ENCODE peak calls at places on chromosomes 12 and 14, in five cellular contexts. Y, E, K, D and Q are unnamed samples.

GRCh38 chr12:108696111-108696995 is 35.0 kb downstream of the CORO1C start:
- DNase-seq in Y (no peak), K (no peak), D (peak; percentile 96), E (no peak), Q (no peak)

GRCh38 chr12:52207106-52207505 is 15.3 kb upstream of the KRT80 start:
- DNase-seq in K (no peak), D (no peak), Y (no peak), E (no peak), Q (no peak)

GRCh38 chr14:33617154-33617553 is 333.7 kb downstream of the EGLN3 start:
- DNase-seq in Y (no peak), E (no peak), K (no peak), D (peak; percentile 94), Q (no peak)

GRCh38 chr12:100545092-100545491 is 28.4 kb upstream of the GAS2L3 start:
- DNase-seq in D (peak; percentile 62), E (no peak), Y (no peak), K (no peak), Q (no peak)

GRCh38 chr12:94192506-94192905 is 44.1 kb downstream of the PLXNC1 start:
- DNase-seq in K (no peak), D (no peak), Y (no peak), E (no peak), Q (no peak)

GRCh38 chr12:28629691-28630090 is 439.4 kb downstream of the CCDC91 start:
- DNase-seq in K (no peak), Y (no peak), D (no peak), E (no peak), Q (no peak)

GRCh38 chr12:112179936-112180335 is 54.6 kb downstream of the TRAFD1 start:
- DNase-seq in D (peak; percentile 15), K (no peak), E (no peak), Y (no peak), Q (no peak)

GRCh38 chr12:116718578-116719454 is 19.1 kb downstream of the SPRING1 start:
- DNase-seq in D (peak; percentile 60), K (no peak), Y (no peak), E (no peak), Q (no peak)

GRCh38 chr14:35351497-35351896 is 53.1 kb downstream of the NFKBIA start:
- DNase-seq in Y (no peak), D (no peak), K (no peak), E (no peak), Q (no peak)

GRCh38 chr14:99196310-99196650 is 75.7 kb downstream of the BCL11B start:
- DNase-seq in E (no peak), K (no peak), D (no peak), Y (no peak), Q (no peak)

GRCh38 chr14:87896393-87897380 is 96.3 kb downstream of the GALC start:
- DNase-seq in E (peak; percentile 80), D (peak; percentile 65), Y (no peak), K (no peak), Q (peak; percentile 42)

GRCh38 chr14:73269729-73270651 is 32.7 kb downstream of the PAPLN start:
- DNase-seq in E (peak; percentile 53), K (peak; percentile 64), D (no peak), Y (peak; percentile 66), Q (no peak)

GRCh38 chr12:131862994-131863710 is 31.3 kb upstream of the ULK1 start:
- DNase-seq in E (peak; percentile 61), D (no peak), K (no peak), Y (no peak), Q (no peak)

DNA sequence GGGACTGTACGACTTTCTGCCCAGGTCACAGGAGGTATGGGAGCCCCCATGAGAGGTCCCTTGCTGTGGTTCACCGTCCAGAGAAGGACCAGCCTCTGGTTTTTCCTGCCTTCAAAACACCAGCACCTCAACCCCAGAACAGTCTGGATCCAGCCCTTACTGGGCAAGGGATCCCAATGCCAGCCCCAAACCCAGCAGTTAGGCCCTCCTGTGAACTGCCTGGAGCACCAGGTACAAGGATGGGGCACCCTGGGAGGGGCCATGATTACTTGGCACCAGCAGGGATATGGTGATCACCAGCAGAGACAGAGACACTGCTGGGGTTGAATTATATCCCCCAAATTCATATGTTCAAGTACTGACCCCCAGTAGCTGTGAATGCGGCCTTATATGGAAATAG is 20.0 kb downstream of the ANHX start:
- DNase-seq in E (no peak), K (no peak), D (no peak), Y (peak; percentile 5), Q (no peak)
- H3K9me3 ChIP-seq in E (peaks cover 7% of the 10 kb centered on the region), K (peaks cover 100% of the 10 kb centered on the region), D (no peaks in the 10 kb centered on the region), Y (peaks cover 80% of the 10 kb centered on the region), Q (peaks cover 94% of the 10 kb centered on the region)

GRCh38 chr12:110284597-110284996 is 3.5 kb downstream of the ATP2A2 start:
- DNase-seq in Y (no peak), D (peak; percentile 46), E (no peak), K (no peak), Q (no peak)
- H3K4me3 ChIP-seq in Y (peak overlapping the region; percentile 88), D (peak overlapping the region; percentile 85), E (peak overlapping the region; percentile 88), K (peak overlapping the region; percentile 96), Q (peak overlapping the region; percentile 98)

GRCh38 chr12:56905852-56906251 is 28.4 kb downstream of the SDR9C7 start:
- DNase-seq in Y (no peak), E (no peak), K (no peak), D (no peak), Q (no peak)
- H3K9me3 ChIP-seq in Y (peaks cover 23% of the 10 kb centered on the region), E (peaks cover 14% of the 10 kb centered on the region), K (peaks cover 44% of the 10 kb centered on the region), D (no peaks in the 10 kb centered on the region), Q (peaks cover 22% of the 10 kb centered on the region)

DNA sequence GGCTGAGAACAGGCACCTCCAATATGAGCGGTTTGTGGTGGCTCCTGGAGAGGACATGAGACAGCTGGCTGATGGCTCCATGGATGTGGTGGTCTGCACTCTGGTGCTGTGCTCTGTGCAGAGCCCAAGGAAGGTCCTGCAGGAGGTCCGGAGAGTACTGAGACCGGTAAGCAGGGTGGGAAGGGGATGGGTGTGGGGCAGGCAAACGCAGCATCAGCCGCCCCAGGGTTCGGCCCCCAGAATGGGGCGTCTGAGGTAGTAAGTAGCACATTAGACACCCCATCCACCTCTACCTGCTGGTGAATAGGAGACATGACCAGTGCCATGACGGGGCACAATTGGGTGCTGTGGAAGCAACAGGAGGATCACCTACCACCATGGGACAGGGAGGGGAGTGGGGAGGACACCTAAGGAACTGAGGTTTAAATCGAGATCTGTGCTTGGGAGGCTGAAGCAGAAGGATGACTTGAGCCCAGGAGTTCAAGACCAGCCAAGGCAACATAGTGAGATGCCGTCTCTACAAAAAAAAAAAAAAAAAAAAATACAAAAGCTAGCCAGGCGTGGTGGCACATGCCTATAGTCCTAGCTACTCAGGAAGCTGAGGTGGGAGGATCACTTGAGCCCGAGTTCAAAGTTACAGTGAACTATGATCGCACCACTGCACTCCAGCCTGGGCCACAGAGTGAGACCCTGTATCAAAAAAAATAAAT is 25.5 kb downstream of the ITGA7 start:
- DNase-seq in Y (no peak), D (no peak), K (no peak), E (no peak), Q (no peak)
- H3K4me3 ChIP-seq in Y (peak overlapping the region; percentile 53), D (peak overlapping the region; percentile 74), K (peak overlapping the region; percentile 62), E (peak overlapping the region; percentile 45), Q (no peak overlapping the region)

DNA sequence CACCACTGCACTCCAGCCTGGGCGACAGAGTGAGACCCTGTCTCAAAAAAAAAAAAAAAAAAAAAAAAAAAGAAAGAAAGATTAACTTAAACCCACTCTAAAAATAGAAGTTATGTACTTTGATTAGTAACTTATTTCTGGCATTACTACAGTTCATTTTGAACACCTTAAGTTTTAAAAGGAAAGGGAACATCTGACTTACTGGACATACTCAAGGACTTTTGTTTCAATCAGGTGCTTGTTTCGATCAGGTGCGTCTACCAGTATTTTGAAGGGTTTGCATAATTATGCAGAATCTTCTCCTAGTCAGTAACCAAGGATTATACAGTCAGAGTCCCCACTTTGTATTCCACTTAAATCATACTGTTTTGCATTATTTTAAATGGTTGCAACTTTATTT is 105.6 kb downstream of the DERA start:
- DNase-seq in K (no peak), Y (no peak), E (no peak), D (no peak), Q (no peak)
- H3K9me3 ChIP-seq in K (peaks cover 12% of the 10 kb centered on the region), Y (no peaks in the 10 kb centered on the region), E (no peaks in the 10 kb centered on the region), D (no peaks in the 10 kb centered on the region), Q (peaks cover 10% of the 10 kb centered on the region)

DNA sequence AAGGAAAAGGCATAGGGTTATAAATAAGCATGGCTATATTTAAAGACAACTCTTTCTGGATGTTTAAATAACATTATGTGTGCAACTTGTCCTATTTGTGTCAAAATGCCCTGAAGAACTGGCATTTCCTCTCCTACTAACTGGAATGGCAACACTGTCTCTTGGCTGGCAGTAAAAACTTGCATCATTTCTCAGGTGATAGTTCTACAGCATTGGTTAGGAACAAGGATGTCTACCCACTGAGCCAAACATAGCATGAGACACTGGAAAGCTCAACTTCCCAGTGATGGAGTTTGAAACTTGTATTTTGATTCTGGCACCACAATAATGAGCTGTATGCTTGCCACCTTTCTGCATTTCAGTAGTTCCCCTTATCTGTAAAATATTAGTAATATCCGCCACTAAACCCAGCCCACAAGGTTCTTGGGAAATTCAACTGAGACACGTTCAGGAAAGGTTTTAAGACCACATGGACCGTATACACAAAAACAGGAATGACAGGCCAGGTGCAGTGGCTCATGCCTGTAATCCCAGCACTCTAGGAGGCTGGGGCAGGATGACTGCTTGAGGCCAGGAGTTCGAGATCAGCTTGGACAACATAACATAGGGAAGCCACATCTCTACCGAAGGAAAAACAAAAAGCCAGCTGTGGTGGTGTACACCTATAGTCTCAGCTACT is 5.1 kb downstream of the SLC38A2 start:
- DNase-seq in E (no peak), Y (no peak), K (no peak), D (peak; percentile 41), Q (no peak)
- H3K4me3 ChIP-seq in E (no peak overlapping the region), Y (peak overlapping the region; percentile 95), K (peak overlapping the region; percentile 94), D (peak overlapping the region; percentile 83), Q (peak overlapping the region; percentile 99)

GRCh38 chr12:133105620-133106019 is 24.5 kb downstream of the ZNF891 start:
- DNase-seq in D (no peak), E (no peak), K (no peak), Y (no peak), Q (no peak)
- H3K9me3 ChIP-seq in D (peaks cover 85% of the 10 kb centered on the region), E (peaks cover 83% of the 10 kb centered on the region), K (peaks cover 100% of the 10 kb centered on the region), Y (peaks cover 100% of the 10 kb centered on the region), Q (peaks cover 92% of the 10 kb centered on the region)

DNA sequence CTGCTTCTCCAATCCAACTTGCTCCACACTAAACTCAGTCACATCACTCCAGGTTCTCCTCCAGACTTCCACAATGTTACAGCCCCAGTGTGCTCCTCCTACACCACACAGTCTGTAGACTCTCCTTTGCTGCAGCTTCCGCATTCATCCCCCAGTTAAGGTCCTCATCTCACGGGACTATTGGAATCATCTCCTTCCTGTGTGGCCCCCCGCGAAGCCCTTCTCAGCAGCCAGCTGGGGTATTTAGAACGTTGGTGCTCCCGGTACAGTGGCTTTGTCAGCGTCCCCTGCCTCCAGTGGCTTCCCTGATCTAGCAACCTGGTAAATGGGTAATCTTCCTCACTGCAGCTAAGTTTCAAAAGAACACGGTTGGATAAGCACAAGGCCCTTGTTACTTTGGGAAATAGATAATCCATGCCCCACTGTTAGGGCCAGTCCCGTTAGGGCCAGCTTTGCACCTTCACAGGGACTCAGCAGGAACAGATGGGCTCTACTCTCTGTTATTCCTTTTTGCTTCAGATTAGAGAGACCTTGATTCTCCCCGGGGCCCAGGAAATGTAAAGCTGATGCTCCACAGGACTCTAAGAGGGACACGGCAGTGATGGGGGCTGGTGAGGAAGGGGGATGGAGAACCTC is 823 bp upstream of the TSPAN11 start:
- DNase-seq in D (no peak), E (peak; percentile 56), Y (no peak), K (no peak), Q (no peak)
- H3K4me3 ChIP-seq in D (no peak overlapping the region), E (peak overlapping the region; percentile 61), Y (peak overlapping the region; percentile 51), K (peak overlapping the region; percentile 67), Q (no peak overlapping the region)

GRCh38 chr14:30569216-30569902 is 10.4 kb downstream of the G2E3 start:
- DNase-seq in K (no peak), E (peak; percentile 32), D (no peak), Y (no peak), Q (no peak)
- H3K9me3 ChIP-seq in K (no peaks in the 10 kb centered on the region), E (no peaks in the 10 kb centered on the region), D (no peaks in the 10 kb centered on the region), Y (no peaks in the 10 kb centered on the region), Q (no peaks in the 10 kb centered on the region)